ENCODE peak calls at places on chromosome 1, in seven cellular contexts. One of them, this sample, is unnamed.

GRCh38 chr1:44442791-44443190 is 37.7 kb downstream of the RNF220 start:
- DNase-seq in activated naive CD4-positive, alpha-beta T cell: no peak
- DNase-seq in A549: no peak
- DNase-seq in astrocyte of the spinal cord: no peak
- DNase-seq in GM10248: no peak
- DNase-seq in activated CD4-positive, CD25-positive, alpha-beta regulatory T cell: no peak
- DNase-seq in RWPE1: no peak
- DNase-seq in this sample: peak; percentile 21

GRCh38 chr1:177983824-177984528 is 14.1 kb upstream of the SEC16B start:
- DNase-seq in activated naive CD4-positive, alpha-beta T cell: no peak
- DNase-seq in A549: peak; percentile 34
- DNase-seq in astrocyte of the spinal cord: peak; percentile 95
- DNase-seq in GM10248: no peak
- DNase-seq in activated CD4-positive, CD25-positive, alpha-beta regulatory T cell: no peak
- DNase-seq in RWPE1: peak; percentile 42
- DNase-seq in this sample: peak; percentile 97

GRCh38 chr1:234271243-234271606 is 102.0 kb upstream of the COA6 start:
- DNase-seq in activated naive CD4-positive, alpha-beta T cell: no peak
- DNase-seq in A549: no peak
- DNase-seq in astrocyte of the spinal cord: no peak
- DNase-seq in GM10248: peak; percentile 80
- DNase-seq in activated CD4-positive, CD25-positive, alpha-beta regulatory T cell: no peak
- DNase-seq in RWPE1: no peak
- DNase-seq in this sample: no peak

GRCh38 chr1:20589331-20590312 is 725 bp downstream of the CDA start:
- DNase-seq in activated naive CD4-positive, alpha-beta T cell: no peak
- DNase-seq in A549: no peak
- DNase-seq in astrocyte of the spinal cord: peak; percentile 57
- DNase-seq in GM10248: no peak
- DNase-seq in activated CD4-positive, CD25-positive, alpha-beta regulatory T cell: no peak
- DNase-seq in RWPE1: no peak
- DNase-seq in this sample: peak; percentile 70

GRCh38 chr1:20100632-20101355 is 18.5 kb downstream of the PLA2G2D start:
- DNase-seq in activated naive CD4-positive, alpha-beta T cell: no peak
- DNase-seq in A549: peak; percentile 42
- DNase-seq in astrocyte of the spinal cord: peak; percentile 46
- DNase-seq in GM10248: peak; percentile 77
- DNase-seq in activated CD4-positive, CD25-positive, alpha-beta regulatory T cell: no peak
- DNase-seq in RWPE1: peak; percentile 67
- DNase-seq in this sample: peak; percentile 64

GRCh38 chr1:162632743-162633326 is 571 bp downstream of the DDR2 start:
- DNase-seq in activated naive CD4-positive, alpha-beta T cell: no peak
- DNase-seq in A549: no peak
- DNase-seq in astrocyte of the spinal cord: peak; percentile 55
- DNase-seq in GM10248: no peak
- DNase-seq in activated CD4-positive, CD25-positive, alpha-beta regulatory T cell: no peak
- DNase-seq in RWPE1: no peak
- DNase-seq in this sample: peak; percentile 46

GRCh38 chr1:90007979-90008404 is 13.1 kb downstream of the ZNF326 start:
- DNase-seq in activated naive CD4-positive, alpha-beta T cell: no peak
- DNase-seq in A549: no peak
- DNase-seq in astrocyte of the spinal cord: no peak
- DNase-seq in GM10248: no peak
- DNase-seq in activated CD4-positive, CD25-positive, alpha-beta regulatory T cell: no peak
- DNase-seq in RWPE1: no peak
- DNase-seq in this sample: peak; percentile 22

GRCh38 chr1:238951809-238952208 is 434.6 kb upstream of the CHRM3 start:
- DNase-seq in activated naive CD4-positive, alpha-beta T cell: no peak
- DNase-seq in A549: peak; percentile 10
- DNase-seq in astrocyte of the spinal cord: peak; percentile 73
- DNase-seq in GM10248: no peak
- DNase-seq in activated CD4-positive, CD25-positive, alpha-beta regulatory T cell: no peak
- DNase-seq in RWPE1: peak; percentile 19
- DNase-seq in this sample: peak; percentile 49